ENCODE peak calls at places on chromosomes 4 and X, in seven cellular contexts. A is dorsolateral prefrontal cortex, T is stomach, G is adrenal gland, I is cardiac fibroblast, O is BJ, Y is Caco-2. H is an unnamed sample.

GRCh38 chrX:15674514-15674898 is 9.9 kb upstream of the CLTRN start:
- DNase-seq in I (peak; percentile 94), G (peak; percentile 99), A (peak; percentile 94), Y (peak; percentile 87), T (peak; percentile 98), O (peak; percentile 59), H (peak; percentile 96)

GRCh38 chr4:17709760-17710068 is 71.7 kb downstream of the FAM184B start:
- DNase-seq in T (no peak), Y (no peak), G (no peak), A (no peak), I (no peak), O (no peak), H (no peak)

GRCh38 chrX:111411591-111412371 is at the start of gene DCX:
- DNase-seq in I (no peak), O (no peak), G (no peak), T (no peak), Y (no peak), A (no peak), H (no peak)

GRCh38 chrX:132092439-132093065 is 35.3 kb downstream of the FRMD7 start:
- DNase-seq in G (peak; percentile 63), O (peak; percentile 7), Y (peak; percentile 57), T (peak; percentile 60), A (peak; percentile 39), I (peak; percentile 82), H (peak; percentile 75)

GRCh38 chr4:14237911-14238310 is 610.4 kb upstream of the BOD1L1 start:
- DNase-seq in I (no peak), A (no peak), Y (no peak), T (no peak), G (no peak), O (no peak), H (peak; percentile 7)

GRCh38 chrX:154317391-154318000 is 21.9 kb downstream of the TKTL1 start:
- DNase-seq in T (no peak), A (no peak), O (no peak), G (no peak), I (peak; percentile 33), Y (peak; percentile 30), H (peak; percentile 17)

GRCh38 chr4:24768604-24769003 is 26.8 kb upstream of the SOD3 start:
- DNase-seq in G (no peak), Y (no peak), O (no peak), T (no peak), A (no peak), I (no peak), H (no peak)

GRCh38 chr4:99946346-99947189 is at the start of gene DNAJB14:
- DNase-seq in A (peak; percentile 16), G (peak; percentile 74), T (peak; percentile 83), I (peak; percentile 74), Y (peak; percentile 82), O (no peak), H (peak; percentile 71)

GRCh38 chr4:13920111-13920875 is 292.8 kb upstream of the BOD1L1 start:
- DNase-seq in O (no peak), A (no peak), I (no peak), T (no peak), G (no peak), Y (no peak), H (no peak)

DNA sequence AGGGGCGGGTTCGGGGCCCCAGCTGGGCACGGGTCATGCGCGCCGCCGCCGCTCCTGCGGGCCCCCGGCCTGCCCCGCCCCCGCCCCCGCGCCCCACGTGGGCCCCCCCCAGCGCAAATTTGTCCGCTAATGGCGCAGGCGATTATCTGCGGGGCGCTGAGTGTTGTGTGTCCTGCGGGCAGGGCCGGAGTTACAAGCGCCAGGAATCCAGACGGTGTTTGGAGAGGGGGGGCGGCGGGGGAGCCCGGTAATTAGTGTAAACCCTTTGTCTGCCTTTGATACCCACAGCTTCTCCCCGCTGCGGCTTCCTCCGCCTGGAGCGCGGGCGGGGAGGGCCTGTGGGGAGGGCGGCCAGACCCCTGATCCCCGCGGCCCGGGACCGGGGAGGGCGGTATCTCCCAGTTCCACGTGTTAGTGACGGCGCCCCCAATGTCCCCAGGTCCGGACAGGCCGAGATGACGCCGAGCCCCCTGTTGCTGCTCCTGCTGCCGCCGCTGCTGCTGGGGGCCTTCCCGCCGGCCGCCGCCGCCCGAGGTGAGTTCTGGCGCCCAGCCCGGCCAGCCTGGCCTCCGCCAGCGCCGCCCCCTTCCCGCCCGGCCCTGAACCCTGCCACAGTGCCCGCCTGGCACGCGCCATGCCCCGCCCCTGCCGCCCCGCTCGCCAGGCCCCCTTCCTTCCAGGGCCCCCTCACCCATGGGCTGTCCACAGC is 759 bp downstream of the FGFRL1 start:
- DNase-seq in A (no peak), O (no peak), I (no peak), G (peak; percentile 72), T (peak; percentile 78), Y (peak; percentile 43), H (no peak)
- H3K4me3 ChIP-seq in A (peak overlapping the region; percentile 44), O (peak overlapping the region; percentile 54), I (peak overlapping the region; percentile 39), G (peak overlapping the region; percentile 45), T (peak overlapping the region; percentile 59), Y (peak overlapping the region; percentile 44), H (peak overlapping the region; percentile 46)

DNA sequence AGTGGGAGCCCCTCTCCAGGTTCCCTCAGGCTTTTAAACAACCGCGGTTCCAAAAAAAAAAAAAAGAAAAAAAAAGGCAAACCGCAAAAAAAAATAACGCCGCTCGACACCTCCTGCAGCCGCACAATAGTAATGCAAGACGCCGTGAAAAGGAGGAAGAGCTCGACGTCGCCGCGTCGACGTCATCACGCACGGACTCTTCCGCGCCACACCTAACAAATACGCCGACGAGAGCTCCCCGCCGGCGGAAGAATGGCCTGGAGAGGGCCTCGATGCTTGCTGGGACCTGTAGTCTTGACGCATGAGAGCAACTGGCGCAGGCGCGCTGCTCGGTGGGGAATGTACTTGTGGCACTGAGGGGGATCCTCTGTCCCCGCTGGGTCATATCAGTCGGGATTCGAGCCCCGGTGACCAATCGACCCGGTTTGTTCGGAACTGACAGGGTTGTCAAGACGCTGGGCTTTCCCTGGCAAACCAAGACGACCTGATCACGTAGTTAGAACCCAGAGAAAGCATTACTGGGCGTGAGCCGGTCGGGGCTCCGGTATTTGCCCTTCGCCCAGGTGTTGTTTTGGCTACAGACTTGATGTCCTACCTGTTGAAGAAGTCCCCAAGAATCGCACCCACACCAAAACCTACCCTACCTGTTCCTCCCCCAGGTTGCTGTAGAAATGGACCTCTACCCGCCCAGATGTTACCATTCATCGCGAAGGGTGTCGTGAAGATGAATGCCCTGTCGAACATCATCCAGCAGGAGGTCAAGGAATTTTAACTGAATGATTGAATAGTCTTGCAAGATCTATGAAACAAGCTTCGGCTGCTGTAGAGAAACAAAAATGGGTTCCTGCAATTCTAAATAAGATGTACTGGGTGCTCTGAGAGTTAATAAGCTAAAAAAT is at the start of gene CBR4:
- DNase-seq in Y (peak; percentile 94), G (peak; percentile 98), T (peak; percentile 98), O (peak; percentile 93), A (peak; percentile 99), I (peak; percentile 99), H (peak; percentile 98)
- TF ChIP-seq CTCF in Y (peak; percentile 23), G (no peak), T (no peak), O (peak; percentile 44), A (peak; percentile 31), I (peak; percentile 18), H (peak; percentile 32)

DNA sequence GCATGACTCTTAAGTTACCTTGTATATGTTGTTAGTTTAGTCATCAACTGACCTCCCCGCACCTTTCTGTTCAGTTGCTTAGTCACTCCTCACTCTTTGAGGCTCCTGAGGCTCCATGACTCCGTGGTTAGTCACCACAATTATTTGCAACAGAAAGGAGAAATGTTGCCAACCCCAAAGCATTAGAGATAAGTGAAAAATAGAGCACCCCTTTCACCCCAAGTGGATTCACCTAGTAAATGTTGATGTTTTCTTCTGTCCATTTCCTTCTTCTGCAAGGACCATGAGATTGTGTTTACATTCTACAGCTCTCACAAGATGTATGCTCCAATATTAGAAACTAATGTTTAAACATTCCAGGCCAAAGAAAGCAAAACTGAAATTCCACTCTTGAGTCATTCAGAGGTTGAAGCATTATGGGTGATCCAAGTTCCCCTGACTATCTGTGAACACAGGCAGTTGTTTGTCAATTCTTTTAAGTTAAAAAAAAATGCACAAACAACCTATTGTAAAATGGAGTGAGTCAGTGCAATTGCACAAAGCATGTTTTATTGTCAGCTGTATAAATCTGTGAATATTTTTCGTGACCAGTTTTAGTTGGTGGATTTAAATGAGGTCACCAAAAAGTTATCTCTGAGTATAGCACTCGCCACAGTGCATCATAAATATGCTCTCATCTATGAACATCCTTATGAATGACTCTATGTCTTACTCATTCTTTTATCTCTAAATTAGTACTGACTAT is 552.4 kb upstream of the MAGEB2 start:
- DNase-seq in T (no peak), G (peak; percentile 14), Y (peak; percentile 4), A (no peak), O (peak; percentile 73), I (peak; percentile 94), H (peak; percentile 91)
- H3K4me3 ChIP-seq in T (no peak overlapping the region), G (no peak overlapping the region), Y (no peak overlapping the region), A (no peak overlapping the region), O (no peak overlapping the region), I (no peak overlapping the region), H (no peak overlapping the region)

GRCh38 chr4:157728215-157728614 is 444.6 kb downstream of the GASK1B start:
- DNase-seq in T (no peak), G (no peak), A (no peak), Y (no peak), I (no peak), O (no peak), H (no peak)
- TF ChIP-seq CTCF in T (no peak), G (no peak), A (no peak), Y (no peak), I (no peak), O (no peak), H (no peak)

GRCh38 chr4:78937837-78938236 is 1.4 kb downstream of the PAQR3 start:
- DNase-seq in I (peak; percentile 54), Y (no peak), T (no peak), G (no peak), A (no peak), O (no peak), H (peak; percentile 69)
- H3K4me3 ChIP-seq in I (no peak overlapping the region), Y (no peak overlapping the region), T (no peak overlapping the region), G (no peak overlapping the region), A (peak overlapping the region; percentile 96), O (no peak overlapping the region), H (peak overlapping the region; percentile 93)

GRCh38 chr4:112348488-112349158 is 51.5 kb downstream of the ALPK1 start:
- DNase-seq in I (peak; percentile 79), T (no peak), O (peak; percentile 68), G (peak; percentile 48), A (peak; percentile 87), Y (peak; percentile 34), H (peak; percentile 73)
- TF ChIP-seq CTCF in I (peak; percentile 38), T (no peak), O (peak; percentile 44), G (no peak), A (no peak), Y (peak; percentile 39), H (peak; percentile 17)

GRCh38 chr4:2412885-2413716 is 5.3 kb downstream of the ZFYVE28 start:
- DNase-seq in G (peak; percentile 96), O (peak; percentile 54), I (peak; percentile 93), Y (peak; percentile 63), A (peak; percentile 84), T (peak; percentile 90), H (peak; percentile 86)
- H3K4me3 ChIP-seq in G (no peak overlapping the region), O (peak overlapping the region; percentile 28), I (peak overlapping the region; percentile 43), Y (peak overlapping the region; percentile 22), A (peak overlapping the region; percentile 50), T (peak overlapping the region; percentile 28), H (peak overlapping the region; percentile 28)

DNA sequence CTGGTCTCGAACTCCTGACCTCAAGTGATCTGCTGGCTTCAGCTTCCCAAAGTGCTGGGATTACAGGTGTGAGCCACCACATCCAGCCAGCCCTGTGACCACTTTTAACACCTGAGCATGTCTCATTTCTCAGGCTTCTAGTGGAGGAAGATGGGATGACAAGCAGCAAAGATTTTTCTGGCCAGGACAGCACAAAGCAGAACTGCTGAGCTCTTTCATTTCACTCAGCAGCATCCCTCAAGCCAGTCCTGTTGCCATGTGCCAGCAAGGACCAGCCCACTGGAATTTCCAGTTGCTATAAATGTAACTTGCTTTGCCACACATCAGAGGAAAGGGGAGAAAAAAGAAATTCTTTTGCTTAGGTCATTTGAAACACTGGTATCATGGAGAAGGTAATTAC is 75.9 kb downstream of the SLC9A7 start:
- DNase-seq in O (no peak), T (no peak), I (no peak), A (no peak), G (no peak), Y (peak; percentile 8), H (no peak)
- TF ChIP-seq CTCF in O (peak; percentile 2), T (no peak), I (peak; percentile 9), A (no peak), G (no peak), Y (no peak), H (no peak)

H was measured in fibroblast of mammary gland.